ENCODE peak calls at places on chromosomes 11 and 22, in six cellular contexts. G is stimulated activated CD4-positive, alpha-beta T cell treated with anti-CD3 and anti-CD28 coated beads, Interleukin-12 subunit alpha, Interleukin-12 subunit beta, amount 100 ng/mL, for 48 hours; D is activated CD4-positive, CD25-positive, alpha-beta regulatory T cell; C is activated CD4-positive, alpha-beta T cell treated with anti-CD3 and anti-CD28 coated beads for 48 hours; R is MV-4-11; L is ovary. Q is an unnamed sample.

GRCh38 chr11:36034572-36035331 is 90.9 kb downstream of the LDLRAD3 start:
- DNase-seq in G (no peak), D (no peak), C (no peak), R (no peak), L (no peak), Q (no peak)

GRCh38 chr11:78715639-78716311 is 141.1 kb upstream of the NARS2 start:
- DNase-seq in G (peak; percentile 31), D (no peak), C (peak; percentile 77), R (peak; percentile 30), L (no peak), Q (peak; percentile 21)

GRCh38 chr22:43018615-43019014 is 3.7 kb upstream of the PACSIN2 start:
- DNase-seq in G (no peak), D (no peak), C (no peak), R (no peak), L (no peak), Q (no peak)

GRCh38 chr22:41949297-41949965 is 2.5 kb upstream of the CENPM start:
- DNase-seq in G (no peak), D (no peak), C (no peak), R (no peak), L (no peak), Q (no peak)

GRCh38 chr22:49979587-49980264 is 19.2 kb downstream of the PIM3 start:
- DNase-seq in G (no peak), D (no peak), C (peak; percentile 74), R (peak; percentile 81), L (no peak), Q (no peak)

GRCh38 chr11:68891356-68891948 is 12.2 kb downstream of the MRPL21 start:
- DNase-seq in G (no peak), D (no peak), C (no peak), R (no peak), L (no peak), Q (no peak)

GRCh38 chr11:2911088-2912037 is 17.9 kb downstream of the PHLDA2 start:
- DNase-seq in G (no peak), D (no peak), C (no peak), R (no peak), L (no peak), Q (no peak)

GRCh38 chr11:84855846-84856245 is 771.3 kb downstream of the DLG2 start:
- DNase-seq in G (no peak), D (no peak), C (no peak), R (no peak), L (no peak), Q (no peak)

GRCh38 chr11:3341298-3341697 is 37.6 kb downstream of the ZNF195 start:
- DNase-seq in G (peak; percentile 51), D (peak; percentile 43), C (peak; percentile 84), R (peak; percentile 26), L (peak; percentile 39), Q (no peak)

Q was measured in occipital lobe.